ENCODE peak calls at places on chromosomes 16 and 17, in eight cellular contexts. One of them, this sample, is unnamed.

GRCh38 chr17:81481011-81481799 is 31.4 kb downstream of the ACTG1 start:
- DNase-seq in tibial artery: peak
- DNase-seq in BE2C: no peak
- DNase-seq in foreskin fibroblast: peak
- DNase-seq in astrocyte of the spinal cord: peak
- DNase-seq in lower leg skin: no peak
- DNase-seq in stomach: peak
- DNase-seq in heart left ventricle: peak
- DNase-seq in this sample: peak

GRCh38 chr16:3479654-3480216 is 15.6 kb downstream of the C16orf90 start:
- DNase-seq in tibial artery: no peak
- DNase-seq in BE2C: no peak
- DNase-seq in foreskin fibroblast: no peak
- DNase-seq in astrocyte of the spinal cord: no peak
- DNase-seq in lower leg skin: no peak
- DNase-seq in stomach: no peak
- DNase-seq in heart left ventricle: no peak
- DNase-seq in this sample: no peak

GRCh38 chr17:67198131-67198530 is 46.9 kb downstream of the HELZ start:
- DNase-seq in tibial artery: no peak
- DNase-seq in BE2C: peak
- DNase-seq in foreskin fibroblast: no peak
- DNase-seq in astrocyte of the spinal cord: no peak
- DNase-seq in lower leg skin: no peak
- DNase-seq in stomach: no peak
- DNase-seq in heart left ventricle: no peak
- DNase-seq in this sample: no peak

GRCh38 chr17:60158751-60159478 is 9.1 kb downstream of the CA4 start:
- DNase-seq in tibial artery: no peak
- DNase-seq in BE2C: peak
- DNase-seq in foreskin fibroblast: peak
- DNase-seq in astrocyte of the spinal cord: no peak
- DNase-seq in lower leg skin: no peak
- DNase-seq in stomach: no peak
- DNase-seq in heart left ventricle: no peak
- DNase-seq in this sample: peak

GRCh38 chr17:9228408-9229159 is 207.3 kb downstream of the NTN1 start:
- DNase-seq in tibial artery: no peak
- DNase-seq in BE2C: no peak
- DNase-seq in foreskin fibroblast: peak
- DNase-seq in astrocyte of the spinal cord: peak
- DNase-seq in lower leg skin: peak
- DNase-seq in stomach: no peak
- DNase-seq in heart left ventricle: no peak
- DNase-seq in this sample: peak

GRCh38 chr17:46159686-46160085 is 33.5 kb downstream of the KANSL1 start:
- DNase-seq in tibial artery: no peak
- DNase-seq in BE2C: no peak
- DNase-seq in foreskin fibroblast: peak
- DNase-seq in astrocyte of the spinal cord: peak
- DNase-seq in lower leg skin: no peak
- DNase-seq in stomach: no peak
- DNase-seq in heart left ventricle: no peak
- DNase-seq in this sample: peak

GRCh38 chr16:12729448-12729847 is 74.2 kb downstream of the CPPED1 start:
- DNase-seq in tibial artery: no peak
- DNase-seq in BE2C: no peak
- DNase-seq in foreskin fibroblast: peak
- DNase-seq in astrocyte of the spinal cord: peak
- DNase-seq in lower leg skin: no peak
- DNase-seq in stomach: no peak
- DNase-seq in heart left ventricle: no peak
- DNase-seq in this sample: peak

GRCh38 chr16:70760221-70760620 is 40.7 kb downstream of the VAC14 start:
- DNase-seq in tibial artery: no peak
- DNase-seq in BE2C: no peak
- DNase-seq in foreskin fibroblast: peak
- DNase-seq in astrocyte of the spinal cord: peak
- DNase-seq in lower leg skin: no peak
- DNase-seq in stomach: no peak
- DNase-seq in heart left ventricle: no peak
- DNase-seq in this sample: no peak

GRCh38 chr16:47310792-47311211 is 150.1 kb downstream of the ITFG1 start:
- DNase-seq in tibial artery: no peak
- DNase-seq in BE2C: no peak
- DNase-seq in foreskin fibroblast: no peak
- DNase-seq in astrocyte of the spinal cord: no peak
- DNase-seq in lower leg skin: no peak
- DNase-seq in stomach: no peak
- DNase-seq in heart left ventricle: no peak
- DNase-seq in this sample: no peak

GRCh38 chr16:11497329-11497805 is 89.4 kb downstream of the LITAF start:
- DNase-seq in tibial artery: peak
- DNase-seq in BE2C: peak
- DNase-seq in foreskin fibroblast: peak
- DNase-seq in astrocyte of the spinal cord: peak
- DNase-seq in lower leg skin: peak
- DNase-seq in stomach: peak
- DNase-seq in heart left ventricle: peak
- DNase-seq in this sample: peak
- TF ChIP-seq CTCF in tibial artery: peak
- TF ChIP-seq CTCF in BE2C: no peak
- TF ChIP-seq CTCF in foreskin fibroblast: no peak
- TF ChIP-seq CTCF in astrocyte of the spinal cord: no peak
- TF ChIP-seq CTCF in lower leg skin: no peak
- TF ChIP-seq CTCF in stomach: no peak
- TF ChIP-seq CTCF in heart left ventricle: peak
- TF ChIP-seq CTCF in this sample: peak

GRCh38 chr17:48755346-48755745 is 26.8 kb upstream of the HOXB13 start:
- DNase-seq in tibial artery: no peak
- DNase-seq in BE2C: no peak
- DNase-seq in foreskin fibroblast: no peak
- DNase-seq in astrocyte of the spinal cord: no peak
- DNase-seq in lower leg skin: no peak
- DNase-seq in stomach: no peak
- DNase-seq in heart left ventricle: no peak
- DNase-seq in this sample: no peak

GRCh38 chr17:48752399-48753288 is 24.1 kb upstream of the HOXB13 start:
- DNase-seq in tibial artery: no peak
- DNase-seq in BE2C: no peak
- DNase-seq in foreskin fibroblast: no peak
- DNase-seq in astrocyte of the spinal cord: no peak
- DNase-seq in lower leg skin: no peak
- DNase-seq in stomach: no peak
- DNase-seq in heart left ventricle: no peak
- DNase-seq in this sample: no peak

GRCh38 chr17:48754500-48755261 is 26.1 kb upstream of the HOXB13 start:
- DNase-seq in tibial artery: no peak
- DNase-seq in BE2C: no peak
- DNase-seq in foreskin fibroblast: no peak
- DNase-seq in astrocyte of the spinal cord: no peak
- DNase-seq in lower leg skin: no peak
- DNase-seq in stomach: no peak
- DNase-seq in heart left ventricle: no peak
- DNase-seq in this sample: no peak

GRCh38 chr17:48751733-48752398 is 23.3 kb upstream of the HOXB13 start:
- DNase-seq in tibial artery: no peak
- DNase-seq in BE2C: no peak
- DNase-seq in foreskin fibroblast: no peak
- DNase-seq in astrocyte of the spinal cord: no peak
- DNase-seq in lower leg skin: no peak
- DNase-seq in stomach: no peak
- DNase-seq in heart left ventricle: no peak
- DNase-seq in this sample: no peak

DNA sequence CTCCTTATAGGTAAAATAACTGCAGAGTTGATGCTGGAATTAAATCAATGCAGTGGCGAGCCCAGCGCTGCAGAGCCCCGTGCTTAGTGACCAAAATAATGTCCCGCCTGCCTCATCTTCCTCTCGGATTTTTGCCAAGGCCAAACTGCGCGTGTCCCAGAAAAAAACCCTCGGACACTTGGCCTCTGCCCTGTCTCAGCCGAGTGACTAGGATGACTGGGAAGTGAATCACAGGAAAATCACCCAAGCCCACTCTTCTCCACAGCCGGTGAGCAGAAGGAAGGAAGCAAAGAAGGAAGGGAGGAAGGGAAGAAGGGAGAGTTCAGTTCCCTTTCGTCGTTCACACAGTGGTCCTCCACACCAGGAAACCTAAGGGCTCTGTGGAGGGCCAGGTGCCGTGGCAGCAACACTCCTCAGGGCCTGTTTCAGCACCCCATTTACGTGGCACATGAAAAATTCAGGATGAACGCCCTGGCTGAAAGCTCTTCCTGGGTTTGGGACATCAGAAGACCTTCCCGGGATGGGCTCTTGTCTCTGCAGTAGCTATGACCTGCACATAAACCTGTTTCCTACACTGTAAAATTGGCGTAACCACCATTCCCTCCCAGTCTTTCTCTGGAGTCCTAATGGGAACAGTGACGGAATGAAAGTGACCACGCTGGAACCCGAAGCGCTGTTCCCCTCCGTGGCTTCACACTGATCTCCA is 25.4 kb upstream of the HOXB13 start:
- DNase-seq in tibial artery: no peak
- DNase-seq in BE2C: no peak
- DNase-seq in foreskin fibroblast: peak
- DNase-seq in astrocyte of the spinal cord: no peak
- DNase-seq in lower leg skin: no peak
- DNase-seq in stomach: no peak
- DNase-seq in heart left ventricle: no peak
- DNase-seq in this sample: no peak
- H3K4me3 ChIP-seq in tibial artery: no peak
- H3K4me3 ChIP-seq in BE2C: no peak
- H3K4me3 ChIP-seq in foreskin fibroblast: no peak
- H3K4me3 ChIP-seq in astrocyte of the spinal cord: no peak
- H3K4me3 ChIP-seq in lower leg skin: no peak
- H3K4me3 ChIP-seq in stomach: no peak
- H3K4me3 ChIP-seq in heart left ventricle: no peak
- H3K4me3 ChIP-seq in this sample: no peak

GRCh38 chr16:85718682-85719081 is 29.9 kb upstream of the GINS2 start:
- DNase-seq in tibial artery: no peak
- DNase-seq in BE2C: peak
- DNase-seq in foreskin fibroblast: peak
- DNase-seq in astrocyte of the spinal cord: no peak
- DNase-seq in lower leg skin: no peak
- DNase-seq in stomach: peak
- DNase-seq in heart left ventricle: no peak
- DNase-seq in this sample: peak
- TF ChIP-seq CTCF in tibial artery: no peak
- TF ChIP-seq CTCF in BE2C: peak
- TF ChIP-seq CTCF in foreskin fibroblast: peak
- TF ChIP-seq CTCF in astrocyte of the spinal cord: peak
- TF ChIP-seq CTCF in lower leg skin: no peak
- TF ChIP-seq CTCF in stomach: peak
- TF ChIP-seq CTCF in heart left ventricle: peak
- TF ChIP-seq CTCF in this sample: peak

DNA sequence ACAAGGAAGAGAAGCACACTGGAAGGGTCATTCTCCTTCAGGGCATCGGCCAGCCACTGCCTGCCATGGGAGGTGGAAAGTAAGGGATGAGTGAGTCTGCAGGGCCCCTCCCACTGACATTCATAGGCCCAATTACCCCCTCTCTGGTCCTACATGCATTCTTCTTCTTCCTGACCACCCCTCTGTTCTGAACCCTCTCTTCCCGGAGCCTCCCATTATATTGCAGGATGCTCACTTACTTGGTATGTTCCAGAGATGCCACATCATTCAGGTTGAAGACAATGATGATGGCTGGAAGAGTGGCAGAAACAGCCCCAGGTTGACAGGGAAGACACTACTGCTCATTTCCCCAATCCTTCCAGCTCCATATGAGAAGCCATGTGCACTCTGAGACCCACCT is 2.5 kb downstream of the RAB34 start:
- DNase-seq in tibial artery: no peak
- DNase-seq in BE2C: no peak
- DNase-seq in foreskin fibroblast: no peak
- DNase-seq in astrocyte of the spinal cord: no peak
- DNase-seq in lower leg skin: no peak
- DNase-seq in stomach: no peak
- DNase-seq in heart left ventricle: no peak
- DNase-seq in this sample: no peak
- H3K4me3 ChIP-seq in tibial artery: no peak
- H3K4me3 ChIP-seq in BE2C: no peak
- H3K4me3 ChIP-seq in foreskin fibroblast: peak
- H3K4me3 ChIP-seq in astrocyte of the spinal cord: no peak
- H3K4me3 ChIP-seq in lower leg skin: no peak
- H3K4me3 ChIP-seq in stomach: no peak
- H3K4me3 ChIP-seq in heart left ventricle: no peak
- H3K4me3 ChIP-seq in this sample: no peak

GRCh38 chr17:17798010-17798556 is 38.7 kb downstream of the SREBF1 start:
- DNase-seq in tibial artery: no peak
- DNase-seq in BE2C: no peak
- DNase-seq in foreskin fibroblast: no peak
- DNase-seq in astrocyte of the spinal cord: no peak
- DNase-seq in lower leg skin: no peak
- DNase-seq in stomach: no peak
- DNase-seq in heart left ventricle: no peak
- DNase-seq in this sample: no peak
- TF ChIP-seq CTCF in tibial artery: no peak
- TF ChIP-seq CTCF in BE2C: no peak
- TF ChIP-seq CTCF in foreskin fibroblast: no peak
- TF ChIP-seq CTCF in astrocyte of the spinal cord: no peak
- TF ChIP-seq CTCF in lower leg skin: no peak
- TF ChIP-seq CTCF in stomach: no peak
- TF ChIP-seq CTCF in heart left ventricle: no peak
- TF ChIP-seq CTCF in this sample: no peak